ENCODE peak calls at places on chromosomes 4 and X, in five cellular contexts. T, B, V, J and S are unnamed samples.

GRCh38 chrX:83022020-83022419 is 486.1 kb upstream of the POU3F4 start:
- ATAC-seq in T (no peak), B (no peak), V (no peak), J (no peak), S (no peak)

GRCh38 chr4:169756971-169757574 is 671 bp downstream of the HPF1 start:
- ATAC-seq in T (no peak), B (no peak), V (peak; percentile 5), J (peak; percentile 9), S (peak; percentile 6)

GRCh38 chr4:65658117-65658516 is 12.2 kb downstream of the EPHA5 start:
- ATAC-seq in T (no peak), B (no peak), V (no peak), J (no peak), S (no peak)

GRCh38 chr4:76569225-76569624 is 134.2 kb downstream of the SHROOM3 start:
- ATAC-seq in T (no peak), B (no peak), V (no peak), J (no peak), S (no peak)

GRCh38 chr4:76690091-76690905 is 207.6 kb downstream of the SOWAHB start:
- ATAC-seq in T (no peak), B (no peak), V (no peak), J (no peak), S (no peak)

GRCh38 chrX:39115166-39115565 is 313.9 kb downstream of the MID1IP1 start:
- ATAC-seq in T (no peak), B (no peak), V (no peak), J (no peak), S (no peak)

GRCh38 chr4:28811025-28811424 is 1909.1 kb upstream of the PCDH7 start:
- ATAC-seq in T (no peak), B (no peak), V (no peak), J (no peak), S (no peak)

GRCh38 chrX:128975716-128976115 is 547.6 kb downstream of the SMARCA1 start:
- ATAC-seq in T (no peak), B (no peak), V (no peak), J (peak; percentile 70), S (no peak)

GRCh38 chr4:161900110-161900509 is 263.7 kb downstream of the FSTL5 start:
- ATAC-seq in T (no peak), B (no peak), V (no peak), J (no peak), S (no peak)

GRCh38 chr4:80264352-80264647 is 2.2 kb upstream of the FGF5 start:
- ATAC-seq in T (no peak), B (no peak), V (no peak), J (no peak), S (no peak)

GRCh38 chrX:78092296-78092695 is 11.8 kb upstream of the PGK1 start:
- ATAC-seq in T (peak; percentile 78), B (peak; percentile 43), V (peak; percentile 75), J (no peak), S (no peak)

GRCh38 chr4:79652726-79653125 is 244.7 kb upstream of the GK2 start:
- ATAC-seq in T (no peak), B (no peak), V (no peak), J (no peak), S (peak; percentile 55)